ENCODE peak calls at places on chromosomes 11 and 22, in seven cellular contexts. X is cardiac fibroblast, E is neural progenitor cell, O is neural crest cell, C is progenitor cell of endocrine pancreas, B is heart right ventricle, M is transverse colon. G is an unnamed sample.

GRCh38 chr11:1771700-1772099 is 8.0 kb upstream of the CTSD start:
- DNase-seq in B (peak), O (no peak), M (peak), C (no peak), E (no peak), X (peak), G (no peak)

GRCh38 chr11:128860571-128861361 is 6.3 kb downstream of the KCNJ1 start:
- DNase-seq in M (no peak), B (no peak), X (peak), C (no peak), O (no peak), E (no peak), G (no peak)

GRCh38 chr11:56103210-56103737 is at the start of gene OR8H2:
- DNase-seq in X (no peak), M (no peak), C (no peak), B (no peak), E (no peak), O (no peak), G (no peak)

GRCh38 chr11:13210424-13210823 is 67.2 kb upstream of the BMAL1 start:
- DNase-seq in O (peak), X (peak), C (peak), E (peak), M (peak), B (peak), G (no peak)

GRCh38 chr11:72609045-72609444 is 65.2 kb downstream of the PDE2A start:
- DNase-seq in B (no peak), C (no peak), M (no peak), E (peak), X (peak), O (no peak), G (peak)

GRCh38 chr11:122105009-122105828 is 10.8 kb downstream of the BLID start:
- DNase-seq in M (no peak), O (no peak), X (no peak), E (peak), C (no peak), B (no peak), G (no peak)

GRCh38 chr11:3197878-3198528 is 20.6 kb downstream of the MRGPRG start:
- DNase-seq in E (no peak), B (no peak), O (no peak), M (no peak), X (no peak), C (no peak), G (no peak)

GRCh38 chr11:114080769-114081168 is 21.3 kb downstream of the ZBTB16 start:
- DNase-seq in B (no peak), O (no peak), X (no peak), M (no peak), C (no peak), E (no peak), G (no peak)

GRCh38 chr11:9765320-9766101 is 101.6 kb downstream of the SWAP70 start:
- DNase-seq in E (peak), B (peak), C (no peak), X (peak), M (no peak), O (no peak), G (no peak)

GRCh38 chr11:107689317-107690202 is 22.3 kb downstream of the SLN start:
- DNase-seq in C (peak), O (peak), B (peak), X (peak), M (peak), E (peak), G (peak)

GRCh38 chr11:27293500-27294417 is 69.3 kb downstream of the CCDC34 start:
- DNase-seq in C (no peak), M (no peak), B (no peak), E (no peak), X (no peak), O (no peak), G (no peak)

GRCh38 chr11:11537871-11538270 is 83.9 kb downstream of the GALNT18 start:
- DNase-seq in M (no peak), E (no peak), X (no peak), C (no peak), O (no peak), B (no peak), G (no peak)

GRCh38 chr11:111726301-111726713 is 39.9 kb downstream of the PPP2R1B start:
- DNase-seq in O (no peak), X (no peak), E (no peak), M (no peak), C (no peak), B (no peak), G (no peak)

GRCh38 chr11:75428301-75428724 is 4.7 kb downstream of the KLHL35 start:
- DNase-seq in E (peak), X (peak), M (peak), B (peak), C (no peak), O (peak), G (peak)

GRCh38 chr11:8773125-8773524 is 90.5 kb downstream of the RPL27A start:
- DNase-seq in C (no peak), B (no peak), E (no peak), O (no peak), X (no peak), M (no peak), G (no peak)

GRCh38 chr11:15113381-15113780 is 1.3 kb upstream of the INSC start:
- DNase-seq in E (no peak), M (peak), C (no peak), X (no peak), O (no peak), B (no peak), G (peak)

GRCh38 chr11:10413268-10413667 is 41.8 kb upstream of the AMPD3 start:
- DNase-seq in E (no peak), B (peak), C (no peak), M (peak), O (no peak), X (no peak), G (no peak)

GRCh38 chr11:43708776-43709175 is 28.2 kb downstream of the HSD17B12 start:
- DNase-seq in B (no peak), E (no peak), C (no peak), M (no peak), O (no peak), X (peak), G (no peak)

GRCh38 chr22:26428515-26429457 is at the start of gene ASPHD2:
- DNase-seq in C (peak), O (peak), B (peak), X (peak), E (peak), M (peak), G (peak)

GRCh38 chr11:111735262-111736116 is 30.7 kb downstream of the PPP2R1B start:
- DNase-seq in B (peak), O (no peak), M (peak), X (peak), E (no peak), C (no peak), G (no peak)

GRCh38 chr11:47507016-47507631 is 45.8 kb downstream of the CELF1 start:
- DNase-seq in X (no peak), C (no peak), M (no peak), O (no peak), E (no peak), B (no peak), G (no peak)

GRCh38 chr22:22721681-22722309 is 77.4 kb downstream of the GGTLC2 start:
- DNase-seq in B (no peak), E (no peak), X (peak), C (no peak), M (no peak), O (no peak), G (no peak)

GRCh38 chr11:10669258-10670033 is 24.1 kb downstream of the IRAG1 start:
- DNase-seq in C (no peak), X (peak), M (no peak), O (no peak), E (no peak), B (no peak), G (no peak)

GRCh38 chr11:2975594-2975993 is 16.5 kb downstream of the NAP1L4 start:
- DNase-seq in E (peak), B (peak), X (peak), O (no peak), C (no peak), M (no peak), G (peak)

GRCh38 chr11:68021167-68021787 is 9.2 kb upstream of the NDUFS8 start:
- DNase-seq in X (peak), O (no peak), B (no peak), C (no peak), E (peak), M (peak), G (no peak)

GRCh38 chr11:132300283-132300682 is 929.9 kb downstream of the NTM start:
- DNase-seq in C (no peak), X (no peak), O (no peak), M (no peak), E (peak), B (no peak), G (no peak)

GRCh38 chr11:60777572-60777971 is 7.6 kb upstream of the MS4A10 start:
- DNase-seq in C (no peak), E (no peak), O (no peak), B (peak), X (peak), M (no peak), G (no peak)

GRCh38 chr22:43118024-43118849 is 7.7 kb downstream of the BIK start:
- DNase-seq in B (no peak), C (no peak), E (no peak), M (peak), O (no peak), X (no peak), G (no peak)

GRCh38 chr11:45087761-45088160 is 58.7 kb upstream of the PRDM11 start:
- DNase-seq in B (no peak), E (no peak), C (no peak), M (no peak), X (no peak), O (peak), G (no peak)

GRCh38 chr22:37887610-37888378 is 18.3 kb upstream of the MICALL1 start:
- DNase-seq in X (peak), M (no peak), B (no peak), E (peak), O (no peak), C (no peak), G (no peak)

GRCh38 chr11:118901494-118902335 is 18.0 kb downstream of the CXCR5 start:
- DNase-seq in C (no peak), X (no peak), O (no peak), M (no peak), B (no peak), E (no peak), G (no peak)
- TF ChIP-seq CTCF in C (no peak), X (peak), O (no peak), M (no peak), B (no peak), E (no peak), G (peak)

GRCh38 chr11:108970221-108970991 is 305.5 kb downstream of the DDX10 start:
- DNase-seq in E (no peak), M (no peak), X (peak), B (no peak), O (no peak), C (no peak), G (no peak)
- TF ChIP-seq CTCF in E (peak), M (no peak), X (no peak), B (no peak), O (no peak), C (no peak), G (no peak)

GRCh38 chr11:84645988-84646689 is 981.0 kb downstream of the DLG2 start:
- DNase-seq in O (no peak), B (no peak), C (no peak), X (no peak), M (peak), E (no peak), G (no peak)
- TF ChIP-seq CTCF in O (no peak), B (no peak), C (no peak), X (no peak), M (no peak), E (no peak), G (no peak)

GRCh38 chr11:76512851-76513653 is 68.2 kb downstream of the EMSY start:
- DNase-seq in O (no peak), M (no peak), B (no peak), X (peak), C (no peak), E (peak), G (no peak)
- TF ChIP-seq CTCF in O (peak), M (peak), B (peak), X (peak), C (peak), E (peak), G (peak)